ENCODE peak calls at places on chromosome 13, in ten cellular contexts. B is NB4, R is tibial nerve, I is stomach, V is heart left ventricle, Q is IMR-90, X is HepG2, D is adrenal gland, U is GM12891, E is HCT116. O is an unnamed sample.

GRCh38 chr13:77325371-77325941 is 1.4 kb downstream of the MYCBP2 start:
- DNase-seq in B (peak), R (no peak), I (no peak), V (no peak), Q (no peak), X (no peak), D (no peak), U (no peak), E (no peak), O (no peak)

GRCh38 chr13:110812111-110812868 is 98.8 kb downstream of the ING1 start:
- DNase-seq in B (no peak), R (no peak), I (no peak), V (no peak), Q (no peak), X (no peak), D (no peak), U (no peak), E (no peak), O (no peak)

GRCh38 chr13:102769679-102770078 is 3.9 kb downstream of the TEX30 start:
- DNase-seq in B (peak), R (no peak), I (no peak), V (no peak), Q (peak), X (no peak), D (no peak), U (no peak), E (no peak), O (no peak)

GRCh38 chr13:26482451-26483197 is 74.9 kb upstream of the WASF3 start:
- DNase-seq in B (peak), R (peak), I (peak), V (no peak), Q (peak), X (peak), D (peak), U (peak), E (peak), O (peak)

GRCh38 chr13:78993792-78994191 is 334.8 kb upstream of the OBI1 start:
- DNase-seq in B (no peak), R (no peak), I (no peak), V (no peak), Q (no peak), X (no peak), D (no peak), U (no peak), E (no peak), O (no peak)

GRCh38 chr13:44668707-44669106 is 92.6 kb upstream of the TSC22D1 start:
- DNase-seq in B (no peak), R (no peak), I (no peak), V (no peak), Q (peak), X (no peak), D (no peak), U (no peak), E (no peak), O (no peak)

GRCh38 chr13:30196025-30196424 is 111.3 kb downstream of the KATNAL1 start:
- DNase-seq in B (no peak), R (no peak), I (no peak), V (no peak), Q (peak), X (no peak), D (no peak), U (no peak), E (peak), O (peak)

GRCh38 chr13:77377016-77377415 is 50.1 kb upstream of the MYCBP2 start:
- DNase-seq in B (peak), R (no peak), I (no peak), V (no peak), Q (no peak), X (no peak), D (no peak), U (no peak), E (no peak), O (no peak)

GRCh38 chr13:42486711-42487198 is 87.2 kb upstream of the TNFSF11 start:
- DNase-seq in B (peak), R (no peak), I (no peak), V (no peak), Q (peak), X (no peak), D (no peak), U (no peak), E (no peak), O (no peak)

GRCh38 chr13:33764716-33765115 is 53.2 kb upstream of the RFC3 start:
- DNase-seq in B (no peak), R (no peak), I (no peak), V (no peak), Q (no peak), X (no peak), D (no peak), U (no peak), E (no peak), O (no peak)

GRCh38 chr13:66216723-66217122 is 1013.4 kb downstream of the PCDH9 start:
- DNase-seq in B (peak), R (no peak), I (no peak), V (no peak), Q (no peak), X (no peak), D (no peak), U (no peak), E (no peak), O (no peak)

GRCh38 chr13:82702513-82702912 is 1179.8 kb downstream of the SLITRK1 start:
- DNase-seq in B (no peak), R (no peak), I (no peak), V (no peak), Q (no peak), X (no peak), D (no peak), U (no peak), E (no peak), O (no peak)

GRCh38 chr13:103862525-103862924 is 796.3 kb upstream of the SLC10A2 start:
- DNase-seq in B (no peak), R (no peak), I (no peak), V (no peak), Q (no peak), X (no peak), D (no peak), U (no peak), E (no peak), O (no peak)

GRCh38 chr13:103866041-103866440 is 799.8 kb upstream of the SLC10A2 start:
- DNase-seq in B (no peak), R (no peak), I (no peak), V (no peak), Q (no peak), X (no peak), D (no peak), U (no peak), E (no peak), O (no peak)
- TF ChIP-seq POLR2A in B (no peak), R (no peak), I (no peak), V (no peak), Q (no peak), X (no peak), D (no peak), U (no peak), E (no peak), O (no peak)

GRCh38 chr13:32586022-32586900 is at the start of gene PDS5B:
- DNase-seq in B (peak), R (peak), I (peak), V (peak), Q (peak), X (peak), D (peak), U (peak), E (peak), O (peak)
- TF ChIP-seq POLR2A in B (peak), R (peak), I (no peak), V (no peak), Q (no peak), X (peak), D (peak), U (peak), E (peak), O (peak)

GRCh38 chr13:112883241-112883945 is 85.6 kb upstream of the MCF2L start:
- DNase-seq in B (no peak), R (no peak), I (no peak), V (no peak), Q (no peak), X (no peak), D (no peak), U (no peak), E (no peak), O (no peak)

GRCh38 chr13:112887557-112887991 is 81.4 kb upstream of the MCF2L start:
- DNase-seq in B (no peak), R (no peak), I (no peak), V (no peak), Q (no peak), X (no peak), D (no peak), U (no peak), E (no peak), O (no peak)

GRCh38 chr13:112885242-112885781 is 83.7 kb upstream of the MCF2L start:
- DNase-seq in B (no peak), R (no peak), I (no peak), V (no peak), Q (no peak), X (no peak), D (no peak), U (no peak), E (no peak), O (no peak)

GRCh38 chr13:112887151-112887550 is 81.9 kb upstream of the MCF2L start:
- DNase-seq in B (no peak), R (no peak), I (no peak), V (no peak), Q (no peak), X (no peak), D (no peak), U (no peak), E (no peak), O (no peak)

GRCh38 chr13:112885782-112886268 is 83.2 kb upstream of the MCF2L start:
- DNase-seq in B (no peak), R (peak), I (peak), V (peak), Q (peak), X (peak), D (peak), U (no peak), E (peak), O (peak)
- TF ChIP-seq POLR2A in B (no peak), R (no peak), I (no peak), V (no peak), Q (no peak), X (no peak), D (no peak), U (no peak), E (no peak), O (peak)

DNA sequence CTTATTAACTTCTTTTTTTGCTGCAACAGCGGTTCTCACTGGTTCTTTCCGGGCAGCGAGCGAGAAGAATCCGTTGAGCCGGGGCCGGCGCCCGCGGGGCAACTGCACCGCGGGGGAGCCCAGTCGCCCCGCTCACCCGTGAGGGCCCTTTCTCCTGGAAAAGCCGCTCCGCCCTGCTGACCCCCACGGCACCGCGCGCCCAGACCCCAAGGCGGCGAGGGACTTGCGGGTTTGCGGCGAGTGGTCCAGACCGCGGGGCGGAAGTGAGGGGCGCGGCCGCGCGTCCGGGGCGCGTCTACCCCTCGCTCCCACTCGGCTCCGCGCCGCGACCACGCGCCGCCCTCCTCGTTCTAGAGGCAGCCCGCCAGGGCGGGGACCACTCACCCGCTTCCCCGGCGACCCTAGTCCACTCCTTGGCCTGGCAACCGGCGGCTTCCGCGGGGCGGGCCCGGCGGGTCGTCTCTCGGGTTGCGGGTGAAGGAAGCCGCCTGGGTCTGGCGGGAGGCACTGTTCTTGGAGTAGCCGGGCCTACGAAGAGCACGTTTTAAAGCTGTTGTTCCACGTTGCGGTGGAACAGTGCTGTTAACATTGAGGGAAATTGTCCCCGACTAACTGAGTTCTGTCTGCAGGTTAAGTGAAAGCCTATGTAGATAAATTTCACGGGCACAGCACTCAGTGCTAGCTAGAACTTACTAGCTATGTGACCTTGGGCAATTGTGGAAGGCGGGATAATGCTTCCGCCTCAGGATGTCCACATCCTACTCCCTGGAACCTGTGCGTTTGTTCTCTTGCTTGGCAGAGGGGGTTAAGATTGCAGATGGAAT is at the start of gene NEK3:
- DNase-seq in B (peak), R (peak), I (peak), V (peak), Q (peak), X (peak), D (peak), U (peak), E (peak), O (peak)
- TF ChIP-seq POLR2A in B (peak), R (no peak), I (no peak), V (no peak), Q (no peak), X (peak), D (no peak), U (no peak), E (no peak), O (peak)

DNA sequence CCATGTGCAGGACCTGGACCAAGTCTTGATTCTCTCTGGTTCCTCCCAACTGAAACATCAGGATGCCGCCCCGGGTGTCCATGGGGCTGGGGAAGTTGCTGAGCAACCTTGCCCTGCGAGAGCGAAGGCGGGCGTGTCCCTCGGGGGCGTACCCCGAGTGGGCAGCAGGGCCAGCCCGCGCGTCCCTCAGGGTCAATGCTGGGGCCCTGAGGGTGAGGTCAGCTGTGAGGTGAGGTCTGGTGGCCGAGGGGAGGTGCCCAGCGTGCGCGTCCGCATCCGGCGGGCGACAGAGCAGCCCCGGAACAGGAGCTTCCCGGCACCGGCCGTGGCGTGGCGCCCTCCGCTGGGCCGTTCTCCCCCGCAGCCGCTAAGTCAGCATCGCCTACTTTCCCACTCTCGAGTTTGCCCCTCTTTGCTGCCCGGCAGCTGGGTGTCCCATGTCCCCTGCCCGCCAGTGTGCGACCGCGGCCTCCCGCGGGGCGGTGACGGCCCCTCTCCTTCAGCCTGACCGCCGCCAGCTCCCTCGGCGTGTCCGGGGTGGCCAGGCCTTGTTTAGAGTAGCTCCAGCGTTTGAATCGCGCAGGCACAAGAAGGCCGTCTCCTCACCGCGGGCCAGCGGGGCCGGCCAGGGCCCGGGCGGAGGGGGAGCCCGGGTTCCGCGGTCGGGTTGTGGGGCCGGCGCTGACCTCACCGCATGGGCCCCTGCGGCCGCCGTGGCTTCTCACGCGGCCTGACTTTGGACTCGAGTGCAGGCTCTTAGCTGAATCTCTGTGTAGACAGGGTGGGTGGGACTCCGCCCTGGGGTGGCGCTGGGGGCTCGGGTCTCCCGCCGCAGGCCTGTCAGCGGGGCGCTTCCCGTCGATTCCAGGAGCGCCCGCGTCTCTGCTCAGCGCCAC is 33.0 kb downstream of the GJA3 start:
- DNase-seq in B (peak), R (no peak), I (peak), V (peak), Q (peak), X (peak), D (peak), U (no peak), E (no peak), O (no peak)
- TF ChIP-seq POLR2A in B (peak), R (no peak), I (no peak), V (no peak), Q (no peak), X (peak), D (no peak), U (no peak), E (no peak), O (no peak)

DNA sequence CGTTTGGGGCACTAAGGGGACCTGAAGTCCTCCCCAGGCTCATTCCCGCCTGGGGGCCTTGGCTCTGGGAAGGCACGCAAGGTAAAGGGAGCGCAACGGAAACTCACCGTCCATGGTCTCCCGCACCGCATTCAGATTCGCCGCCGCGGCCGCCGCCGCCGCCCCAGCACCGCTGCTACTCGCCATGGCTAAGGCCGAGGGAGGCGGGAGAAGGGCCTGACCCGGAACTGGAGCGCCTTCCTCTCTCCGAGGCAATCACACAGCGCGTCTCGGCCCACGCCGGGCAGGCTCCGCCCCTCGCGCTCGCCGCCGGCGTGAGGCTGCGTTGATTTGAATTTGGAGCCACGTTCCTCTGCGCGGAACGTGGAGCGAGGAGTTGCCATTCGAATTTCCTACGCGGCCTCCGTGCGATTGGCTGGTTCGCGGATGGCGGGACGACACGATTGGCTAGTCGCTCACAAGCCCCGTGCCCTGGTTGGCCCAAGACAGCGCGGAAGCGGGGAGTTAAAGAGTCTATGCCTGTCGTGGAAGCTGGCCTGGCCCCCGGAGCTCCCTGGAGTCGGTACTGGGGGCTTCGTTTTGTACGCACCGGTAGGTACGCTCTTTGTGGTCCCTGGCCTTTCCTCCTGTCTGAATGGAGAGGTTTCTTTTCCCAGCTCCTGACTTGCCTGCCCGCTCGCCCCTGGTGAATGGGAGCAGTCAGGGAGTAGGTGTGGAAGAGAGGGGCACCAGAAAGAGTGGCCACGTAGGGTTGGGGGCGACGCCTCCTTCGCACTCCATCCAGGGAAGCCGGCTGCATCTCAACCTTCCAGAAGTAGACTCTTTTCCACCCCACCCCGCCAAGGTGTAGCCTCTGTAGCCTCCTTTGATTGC is at the start of the genes BORA and MZT1:
- DNase-seq in B (peak), R (peak), I (peak), V (peak), Q (peak), X (peak), D (peak), U (peak), E (peak), O (peak)
- TF ChIP-seq POLR2A in B (peak), R (no peak), I (no peak), V (no peak), Q (no peak), X (peak), D (peak), U (peak), E (no peak), O (peak)

DNA sequence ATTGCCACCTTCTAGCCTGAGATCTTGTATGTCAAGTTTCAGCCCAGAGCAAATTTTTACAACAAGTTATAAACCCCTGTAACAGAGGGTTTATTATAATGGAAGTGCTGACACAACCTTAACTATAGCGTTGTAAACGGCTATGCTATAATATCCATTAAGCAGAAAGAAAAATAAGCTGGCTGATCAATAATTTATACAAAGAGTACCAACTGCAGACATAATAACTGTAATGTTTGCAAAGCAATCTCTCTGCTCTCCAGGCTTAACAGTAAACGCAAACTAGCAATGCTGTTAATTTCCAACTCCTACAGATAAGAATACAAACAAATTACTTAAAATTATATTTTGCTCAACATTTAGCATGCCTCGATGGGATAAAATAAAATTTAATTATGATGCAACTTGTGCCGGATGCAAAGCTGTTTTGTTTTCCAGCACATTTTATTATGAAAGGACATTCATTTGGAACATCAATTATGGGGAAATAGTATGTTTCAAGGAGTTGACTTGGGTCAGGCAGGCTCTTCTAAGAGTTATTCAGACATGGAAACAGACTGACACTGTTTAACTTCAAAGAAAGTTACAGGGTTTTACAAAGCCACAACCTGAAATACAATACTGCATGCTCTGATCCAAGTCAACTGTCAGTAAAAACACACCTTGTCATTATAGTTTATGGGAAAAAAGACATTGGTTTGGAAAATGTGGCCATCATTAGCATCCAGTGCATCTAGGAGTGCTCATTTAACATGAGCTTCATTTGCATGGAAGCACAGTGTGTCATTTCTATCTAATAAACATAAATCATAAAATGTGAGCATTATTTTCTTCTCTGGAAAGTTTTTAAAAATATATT is 6.6 kb upstream of the DACH1 start:
- DNase-seq in B (no peak), R (no peak), I (no peak), V (no peak), Q (no peak), X (no peak), D (no peak), U (no peak), E (no peak), O (no peak)
- TF ChIP-seq POLR2A in B (no peak), R (no peak), I (no peak), V (no peak), Q (no peak), X (no peak), D (no peak), U (no peak), E (no peak), O (no peak)

GRCh38 chr13:99498304-99499161 is 2.7 kb upstream of the TM9SF2 start:
- DNase-seq in B (peak), R (peak), I (peak), V (peak), Q (peak), X (peak), D (peak), U (peak), E (peak), O (peak)
- TF ChIP-seq POLR2A in B (peak), R (no peak), I (no peak), V (no peak), Q (no peak), X (peak), D (peak), U (peak), E (peak), O (peak)

GRCh38 chr13:24625870-24626419 is 54.3 kb upstream of the ATP12A start:
- DNase-seq in B (peak), R (no peak), I (peak), V (no peak), Q (no peak), X (no peak), D (no peak), U (peak), E (no peak), O (no peak)
- TF ChIP-seq POLR2A in B (no peak), R (no peak), I (no peak), V (no peak), Q (no peak), X (no peak), D (no peak), U (no peak), E (no peak), O (no peak)